ENCODE peak calls at places on chromosomes 2 and 18, in five cellular contexts. F is stimulated activated CD8-positive, alpha-beta memory T cell treated with anti-CD3 and anti-CD28 coated beads, Interleukin-2, amount 100 ng/mL, for 1 hour; D is H9; G is nephron progenitor cell; W is iPS-NIHi11. C is an unnamed sample.

GRCh38 chr2:202530038-202530437 is 104.7 kb upstream of the FAM117B start:
- DNase-seq in F (no peak), D (no peak), G (no peak), W (no peak), C (no peak)

GRCh38 chr2:46540496-46541342 is 61.4 kb downstream of the TMEM247 start:
- DNase-seq in F (no peak), D (no peak), G (no peak), W (no peak), C (peak; percentile 48)

GRCh38 chr18:63273170-63273925 is 46.2 kb downstream of the BCL2 start:
- DNase-seq in F (no peak), D (no peak), G (no peak), W (no peak), C (no peak)

GRCh38 chr2:68235090-68235489 is 17.2 kb downstream of the PPP3R1 start:
- DNase-seq in F (no peak), D (no peak), G (no peak), W (no peak), C (no peak)

GRCh38 chr18:23986610-23987359 is 27.8 kb upstream of the TTC39C start:
- DNase-seq in F (no peak), D (no peak), G (no peak), W (no peak), C (no peak)

GRCh38 chr18:57813245-57813644 is 10.1 kb upstream of the ATP8B1 start:
- DNase-seq in F (no peak), D (no peak), G (no peak), W (peak; percentile 18), C (peak; percentile 98)

GRCh38 chr2:11354363-11355154 is 10.1 kb upstream of the ROCK2 start:
- DNase-seq in F (no peak), D (no peak), G (no peak), W (no peak), C (no peak)

GRCh38 chr2:163794635-163795034 is 58.8 kb upstream of the FIGN start:
- DNase-seq in F (no peak), D (no peak), G (no peak), W (no peak), C (no peak)

GRCh38 chr18:6920099-6920955 is 190.8 kb downstream of the ARHGAP28 start:
- DNase-seq in F (no peak), D (peak; percentile 80), G (peak; percentile 74), W (peak; percentile 67), C (peak; percentile 22)

GRCh38 chr18:48675330-48675761 is 136.5 kb downstream of the CTIF start:
- DNase-seq in F (peak; percentile 62), D (peak; percentile 88), G (peak; percentile 93), W (peak; percentile 89), C (peak; percentile 44)

GRCh38 chr2:58925676-58926081 is 684.6 kb upstream of the FANCL start:
- DNase-seq in F (no peak), D (no peak), G (no peak), W (no peak), C (no peak)

GRCh38 chr18:9898792-9899549 is 13.2 kb downstream of the TXNDC2 start:
- DNase-seq in F (no peak), D (no peak), G (no peak), W (no peak), C (no peak)

GRCh38 chr18:14978962-14979535 is 231.1 kb downstream of the ANKRD30B start:
- DNase-seq in F (no peak), D (no peak), G (no peak), W (peak; percentile 68), C (no peak)

GRCh38 chr2:204177977-204178522 is 241.5 kb downstream of the ICOS start:
- DNase-seq in F (peak; percentile 14), D (peak; percentile 68), G (peak; percentile 37), W (peak; percentile 55), C (no peak)

GRCh38 chr18:49865401-49865800 is 52.1 kb upstream of the ACAA2 start:
- DNase-seq in F (no peak), D (no peak), G (no peak), W (no peak), C (no peak)

GRCh38 chr18:70494524-70494923 is 205.7 kb downstream of the SOCS6 start:
- DNase-seq in F (no peak), D (no peak), G (no peak), W (no peak), C (no peak)

GRCh38 chr18:46406539-46406932 is 250.5 kb downstream of the LOXHD1 start:
- DNase-seq in F (no peak), D (no peak), G (no peak), W (no peak), C (no peak)

GRCh38 chr2:177021686-177022085 is 190.9 kb upstream of the HNRNPA3 start:
- DNase-seq in F (no peak), D (no peak), G (no peak), W (no peak), C (no peak)

GRCh38 chr2:207823865-207824264 is 54.2 kb upstream of the FZD5 start:
- DNase-seq in F (no peak), D (no peak), G (no peak), W (no peak), C (no peak)

GRCh38 chr2:11784747-11785610 is 38.5 kb downstream of the LPIN1 start:
- DNase-seq in F (peak; percentile 19), D (peak; percentile 80), G (peak; percentile 87), W (peak; percentile 93), C (no peak)

GRCh38 chr2:85851253-85851955 is 37.4 kb downstream of the ST3GAL5 start:
- DNase-seq in F (no peak), D (no peak), G (no peak), W (no peak), C (no peak)

GRCh38 chr18:3823073-3823472 is 373.1 kb downstream of the TGIF1 start:
- DNase-seq in F (no peak), D (no peak), G (no peak), W (no peak), C (no peak)

GRCh38 chr2:123073371-123073770 is 951.7 kb upstream of the CNTNAP5 start:
- DNase-seq in F (no peak), D (no peak), G (no peak), W (no peak), C (no peak)